ENCODE peak calls at places on chromosomes 13 and 19, in four cellular contexts. Z is tibial artery, K is left lung, N is adrenal gland. S is an unnamed sample.

GRCh38 chr13:111630411-111630810 is 310.0 kb downstream of the TEX29 start:
- DNase-seq in Z (no peak), K (no peak), N (no peak), S (no peak)

GRCh38 chr19:12834418-12834943 is at the start of gene RTBDN:
- DNase-seq in Z (no peak), K (no peak), N (no peak), S (no peak)

GRCh38 chr19:33814181-33815165 is 17.8 kb downstream of the KCTD15 start:
- DNase-seq in Z (peak; percentile 2), K (no peak), N (no peak), S (no peak)

GRCh38 chr13:109628251-109628699 is 158.1 kb downstream of the IRS2 start:
- DNase-seq in Z (no peak), K (no peak), N (no peak), S (no peak)

GRCh38 chr19:7544626-7545025 is 9.1 kb downstream of the PNPLA6 start:
- DNase-seq in Z (no peak), K (peak; percentile 86), N (no peak), S (no peak)

GRCh38 chr13:83007226-83007625 is 875.0 kb downstream of the SLITRK1 start:
- DNase-seq in Z (no peak), K (no peak), N (no peak), S (no peak)

GRCh38 chr19:16853066-16853465 is 23.9 kb downstream of the SIN3B start:
- DNase-seq in Z (no peak), K (peak; percentile 61), N (no peak), S (no peak)

GRCh38 chr19:5338661-5339469 is 1.7 kb downstream of the PTPRS start:
- DNase-seq in Z (no peak), K (no peak), N (no peak), S (no peak)

GRCh38 chr13:25111557-25111956 is 15.6 kb downstream of the PABPC3 start:
- DNase-seq in Z (no peak), K (no peak), N (no peak), S (no peak)

GRCh38 chr19:35290381-35291135 is 1.4 kb upstream of the MAG start:
- DNase-seq in Z (no peak), K (no peak), N (no peak), S (no peak)

GRCh38 chr19:2282862-2283237 is 875 bp upstream of the PEAK3 start:
- DNase-seq in Z (no peak), K (no peak), N (no peak), S (no peak)

GRCh38 chr19:13302521-13303270 is 152.5 kb downstream of the IER2 start:
- DNase-seq in Z (no peak), K (no peak), N (no peak), S (no peak)

GRCh38 chr19:35436477-35437141 is 11.4 kb upstream of the FFAR2 start:
- DNase-seq in Z (peak; percentile 24), K (peak; percentile 72), N (peak; percentile 41), S (no peak)

GRCh38 chr19:35736913-35737886 is 5.1 kb downstream of the IGFLR1 start:
- DNase-seq in Z (no peak), K (no peak), N (no peak), S (no peak)

GRCh38 chr19:33280351-33280921 is 21.9 kb downstream of the CEBPA start:
- DNase-seq in Z (no peak), K (peak; percentile 81), N (no peak), S (no peak)

GRCh38 chr13:34340534-34340933 is 522.6 kb downstream of the RFC3 start:
- DNase-seq in Z (peak; percentile 26), K (no peak), N (peak; percentile 63), S (no peak)

GRCh38 chr13:99374994-99375805 is 68.0 kb upstream of the GPR183 start:
- DNase-seq in Z (no peak), K (no peak), N (no peak), S (peak; percentile 89)

GRCh38 chr13:96991072-96991471 is 3.2 kb downstream of the OXGR1 start:
- DNase-seq in Z (no peak), K (no peak), N (no peak), S (no peak)

GRCh38 chr13:44605275-44605674 is 29.1 kb upstream of the TSC22D1 start:
- DNase-seq in Z (no peak), K (no peak), N (no peak), S (no peak)

GRCh38 chr19:504634-505033 is 2.7 kb upstream of the TPGS1 start:
- DNase-seq in Z (no peak), K (no peak), N (peak; percentile 21), S (no peak)
- H3K4me1 ChIP-seq in Z (no peaks in the 10 kb centered on the region), K (peaks cover 9% of the 10 kb centered on the region), N (peaks cover 17% of the 10 kb centered on the region), S (peaks cover 29% of the 10 kb centered on the region)

GRCh38 chr19:40232479-40232878 is 6.0 kb upstream of the CCNP start:
- DNase-seq in Z (no peak), K (peak; percentile 53), N (no peak), S (no peak)
- H3K4me1 ChIP-seq in Z (no peaks in the 10 kb centered on the region), K (peaks cover 4% of the 10 kb centered on the region), N (peaks cover 21% of the 10 kb centered on the region), S (no peaks in the 10 kb centered on the region)

DNA sequence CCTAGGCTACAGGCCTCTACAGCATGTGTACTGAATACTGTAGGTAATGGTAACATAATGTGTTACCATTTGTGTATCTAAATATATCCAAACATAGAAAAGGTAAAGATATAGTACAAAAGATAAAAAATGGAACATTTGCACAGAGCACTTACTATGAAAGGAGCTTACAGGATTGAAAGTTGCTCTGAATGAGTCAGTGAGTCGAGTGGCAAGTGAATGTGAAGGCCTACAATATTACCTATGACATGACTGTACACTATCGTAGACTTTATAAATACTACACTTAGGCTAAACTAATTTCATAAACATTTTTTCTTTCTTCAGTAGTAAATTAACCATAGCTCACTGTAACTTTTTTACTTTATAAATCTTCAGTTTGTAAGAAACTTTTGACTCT is 35.1 kb downstream of the LPAR6 start:
- DNase-seq in Z (no peak), K (no peak), N (no peak), S (no peak)
- H3K4me1 ChIP-seq in Z (no peaks in the 10 kb centered on the region), K (no peaks in the 10 kb centered on the region), N (no peaks in the 10 kb centered on the region), S (no peaks in the 10 kb centered on the region)

GRCh38 chr19:55153652-55154264 is 3.8 kb downstream of the TNNI3 start:
- DNase-seq in Z (no peak), K (peak; percentile 47), N (no peak), S (no peak)
- H3K4me1 ChIP-seq in Z (no peaks in the 10 kb centered on the region), K (no peaks in the 10 kb centered on the region), N (peaks cover 4% of the 10 kb centered on the region), S (peaks cover 28% of the 10 kb centered on the region)

DNA sequence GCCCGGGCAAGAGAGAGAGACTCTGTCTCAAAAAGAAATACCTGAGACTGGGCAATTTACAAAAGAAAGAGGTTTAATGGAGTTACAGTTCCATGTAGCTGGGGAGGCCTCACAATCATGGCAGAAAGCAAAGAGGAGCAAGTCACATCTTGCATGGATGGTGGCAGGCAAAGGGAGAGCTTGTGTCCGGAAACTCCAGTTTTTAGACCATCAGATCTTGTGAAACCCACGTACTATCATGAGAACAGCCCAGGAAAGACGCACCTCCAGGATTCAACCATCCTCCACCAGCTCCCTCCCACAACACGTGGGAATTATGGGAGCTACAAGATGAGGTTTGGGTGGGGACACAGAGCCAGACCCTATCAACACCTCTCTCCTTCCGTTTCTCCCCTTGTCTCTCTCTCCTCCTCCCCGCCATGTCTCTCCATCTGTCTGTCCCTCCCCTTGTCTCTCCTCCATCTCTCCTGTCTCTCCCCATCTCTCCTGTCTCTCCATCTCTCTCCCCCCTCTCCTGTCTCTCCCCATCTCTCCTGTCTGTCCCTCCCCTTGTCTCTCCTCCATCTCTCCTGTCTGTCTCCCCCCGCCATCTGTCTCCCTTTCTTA is 10.0 kb downstream of the POLR2E start:
- DNase-seq in Z (no peak), K (no peak), N (no peak), S (no peak)
- H3K4me1 ChIP-seq in Z (no peaks in the 10 kb centered on the region), K (peaks cover 6% of the 10 kb centered on the region), N (peaks cover 16% of the 10 kb centered on the region), S (peaks cover 74% of the 10 kb centered on the region)

GRCh38 chr19:18609717-18610051 is 3.0 kb upstream of the TMEM59L start:
- DNase-seq in Z (no peak), K (no peak), N (no peak), S (no peak)
- H3K4me1 ChIP-seq in Z (no peaks in the 10 kb centered on the region), K (peaks cover 22% of the 10 kb centered on the region), N (peaks cover 31% of the 10 kb centered on the region), S (peaks cover 24% of the 10 kb centered on the region)